ENCODE peak calls at places on chromosomes 13 and 19, in ten cellular contexts. M, E, X, Z, N, A, C, G, B and L are unnamed samples.

GRCh38 chr19:24101459-24102122 is 14.6 kb downstream of the ZNF254 start:
- DNase-seq in M (no peak), E (no peak), X (no peak), Z (no peak), N (no peak), A (no peak), C (no peak), G (no peak), B (no peak), L (no peak)

GRCh38 chr13:68927387-68928026 is 1180.1 kb upstream of the ATXN8OS start:
- DNase-seq in M (no peak), E (no peak), X (peak), Z (no peak), N (no peak), A (no peak), C (no peak), G (peak), B (peak), L (no peak)

GRCh38 chr19:6099633-6100032 is 10.7 kb downstream of the RFX2 start:
- DNase-seq in M (no peak), E (no peak), X (peak), Z (no peak), N (no peak), A (no peak), C (no peak), G (no peak), B (no peak), L (no peak)

GRCh38 chr19:47444388-47444821 is 25.1 kb upstream of the MEIS3 start:
- DNase-seq in M (no peak), E (no peak), X (peak), Z (peak), N (no peak), A (no peak), C (no peak), G (no peak), B (no peak), L (no peak)

GRCh38 chr19:51311388-51312257 is at the start of gene IGLON5:
- DNase-seq in M (no peak), E (no peak), X (peak), Z (no peak), N (no peak), A (no peak), C (no peak), G (no peak), B (no peak), L (no peak)

GRCh38 chr13:106661236-106661635 is 93.3 kb upstream of the ARGLU1 start:
- DNase-seq in M (no peak), E (no peak), X (no peak), Z (no peak), N (no peak), A (no peak), C (no peak), G (no peak), B (no peak), L (no peak)

GRCh38 chr13:95256086-95256485 is 45.2 kb downstream of the ABCC4 start:
- DNase-seq in M (no peak), E (no peak), X (no peak), Z (no peak), N (no peak), A (no peak), C (peak), G (no peak), B (peak), L (peak)

GRCh38 chr19:49009828-49010227 is 7.1 kb downstream of the LHB start:
- DNase-seq in M (no peak), E (no peak), X (no peak), Z (no peak), N (no peak), A (no peak), C (no peak), G (no peak), B (no peak), L (no peak)

GRCh38 chr13:107069107-107069776 is 501.3 kb upstream of the ARGLU1 start:
- DNase-seq in M (no peak), E (no peak), X (no peak), Z (no peak), N (no peak), A (no peak), C (no peak), G (no peak), B (no peak), L (no peak)

GRCh38 chr13:24923305-24923640 is 159.3 kb downstream of the RNF17 start:
- DNase-seq in M (no peak), E (no peak), X (no peak), Z (no peak), N (no peak), A (no peak), C (peak), G (no peak), B (peak), L (peak)

GRCh38 chr19:11251650-11252314 is 10.5 kb downstream of the DOCK6 start:
- DNase-seq in M (no peak), E (no peak), X (peak), Z (no peak), N (no peak), A (no peak), C (no peak), G (no peak), B (no peak), L (no peak)

GRCh38 chr19:29537181-29537580 is 11.4 kb downstream of the VSTM2B start:
- DNase-seq in M (no peak), E (no peak), X (no peak), Z (no peak), N (no peak), A (no peak), C (no peak), G (no peak), B (no peak), L (no peak)